ENCODE peak calls at places on chromosomes 1 and 21, in seven cellular contexts. F, D, P, B, L, X and V are unnamed samples.

GRCh38 chr1:197911172-197911856 is 5.9 kb upstream of the LHX9 start:
- DNase-seq in P (no peak), X (no peak), B (no peak), L (peak), F (no peak), D (no peak), V (no peak)

GRCh38 chr1:177556163-177556562 is 385.4 kb downstream of the BRINP2 start:
- DNase-seq in P (no peak), F (no peak), B (no peak), L (no peak), X (no peak), D (no peak), V (no peak)

GRCh38 chr1:17306407-17306806 is 1.6 kb upstream of the PADI4 start:
- DNase-seq in F (no peak), L (no peak), D (no peak), B (no peak), X (no peak), P (no peak), V (no peak)

GRCh38 chr1:25086518-25087079 is 145.7 kb downstream of the SYF2 start:
- DNase-seq in D (no peak), P (no peak), B (no peak), L (no peak), X (no peak), F (no peak), V (no peak)

GRCh38 chr1:117371436-117372151 is 4.3 kb downstream of the MAN1A2 start:
- DNase-seq in D (no peak), P (no peak), X (no peak), B (no peak), F (no peak), L (no peak), V (no peak)

GRCh38 chr1:150476754-150477153 is 10.5 kb upstream of the TARS2 start:
- DNase-seq in F (peak), P (no peak), D (no peak), L (no peak), X (no peak), B (no peak), V (no peak)

GRCh38 chr1:213986020-213986924 is 1.5 kb upstream of the PROX1 start:
- DNase-seq in X (no peak), B (no peak), P (no peak), D (no peak), F (no peak), L (no peak), V (no peak)

GRCh38 chr1:179953974-179954493 is 576 bp upstream of the CEP350 start:
- DNase-seq in L (peak), P (no peak), B (no peak), D (no peak), X (peak), F (peak), V (no peak)

GRCh38 chr1:237205400-237206064 is 163.5 kb downstream of the RYR2 start:
- DNase-seq in F (no peak), X (peak), D (peak), B (no peak), P (peak), L (no peak), V (peak)

GRCh38 chr1:30085814-30086770 is 637.3 kb downstream of the MATN1 start:
- DNase-seq in L (peak), X (peak), D (no peak), F (peak), B (no peak), P (peak), V (peak)

GRCh38 chr1:17363351-17363750 is 8.6 kb upstream of the PADI6 start:
- DNase-seq in B (no peak), X (no peak), F (no peak), P (no peak), D (no peak), L (no peak), V (no peak)

GRCh38 chr1:164611754-164612642 is 53.0 kb downstream of the PBX1 start:
- DNase-seq in L (peak), F (peak), D (peak), B (no peak), X (peak), P (peak), V (no peak)

GRCh38 chr21:40658237-40658636 is 188.7 kb downstream of the DSCAM start:
- DNase-seq in L (no peak), F (no peak), D (no peak), P (no peak), B (no peak), X (no peak), V (no peak)

GRCh38 chr1:248696261-248696660 is 6.3 kb downstream of the OR14I1 start:
- DNase-seq in P (no peak), L (peak), F (no peak), D (no peak), X (no peak), B (no peak), V (no peak)

GRCh38 chr1:92538413-92539061 is 51.8 kb upstream of the GFI1 start:
- DNase-seq in D (no peak), P (no peak), X (no peak), L (no peak), F (no peak), B (no peak), V (no peak)

GRCh38 chr21:27802816-27803475 is 836.1 kb upstream of the ADAMTS5 start:
- DNase-seq in P (peak), D (peak), F (peak), X (peak), L (peak), B (no peak), V (no peak)

GRCh38 chr1:204407314-204407971 is 4.2 kb downstream of the PPP1R15B start:
- DNase-seq in B (no peak), P (no peak), D (no peak), X (no peak), L (no peak), F (no peak), V (no peak)

GRCh38 chr1:31981976-31982375 is 31.7 kb upstream of the KHDRBS1 start:
- DNase-seq in P (no peak), F (no peak), D (no peak), L (no peak), X (no peak), B (no peak), V (no peak)

GRCh38 chr1:231194843-231195516 is 33.1 kb downstream of the TRIM67 start:
- DNase-seq in D (no peak), L (no peak), X (no peak), F (no peak), B (no peak), P (no peak), V (no peak)

DNA sequence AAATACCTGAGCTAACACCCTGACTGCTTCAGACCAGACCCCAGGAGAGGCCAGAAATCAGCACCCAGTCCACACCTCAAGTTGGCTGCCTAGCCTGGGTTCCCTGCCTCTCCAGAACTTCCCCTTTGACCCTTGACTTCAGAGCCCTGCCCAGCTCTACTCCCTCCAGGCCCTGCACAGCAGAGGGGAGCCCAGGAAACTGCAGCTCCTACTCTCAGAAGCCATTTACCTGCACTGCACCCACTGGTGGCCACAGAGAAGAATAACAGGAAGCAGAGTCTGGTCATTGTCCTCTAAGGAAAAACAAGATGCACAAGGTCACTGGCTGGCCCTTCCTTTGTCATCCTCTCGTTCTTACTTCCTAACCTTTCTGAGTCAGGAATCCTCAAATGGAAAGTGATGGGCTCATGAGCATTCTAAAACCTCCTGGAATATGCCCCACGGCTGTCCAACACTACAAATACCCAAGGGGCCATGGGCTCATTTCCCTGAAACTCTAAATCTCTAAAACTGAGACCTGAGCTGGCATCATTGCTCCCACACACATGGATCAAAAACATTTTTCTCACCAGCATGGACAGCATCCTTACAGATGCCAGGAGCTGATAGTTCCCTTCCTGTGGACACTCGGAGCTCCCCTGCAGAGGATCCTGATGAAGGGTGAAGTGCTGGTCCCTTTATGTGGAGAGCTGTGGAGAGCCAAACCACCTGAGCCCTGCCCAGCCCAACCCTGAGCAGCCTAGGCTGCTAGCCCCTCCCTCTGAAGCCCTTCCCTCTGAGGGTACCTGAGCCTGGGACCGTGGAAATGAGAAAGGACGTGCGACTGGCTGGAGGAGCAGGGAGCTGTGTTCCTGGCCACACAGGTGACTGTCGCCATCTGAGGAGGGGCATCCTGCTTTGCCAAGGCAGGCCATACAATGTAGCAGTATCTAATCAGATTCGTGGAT is at the start of gene ITLN2:
- DNase-seq in D (no peak), P (peak), B (peak), F (no peak), X (no peak), L (peak), V (no peak)
- TF ChIP-seq CTCF in D (peak), P (peak), B (peak), F (peak), X (no peak), L (peak), V (no peak)

DNA sequence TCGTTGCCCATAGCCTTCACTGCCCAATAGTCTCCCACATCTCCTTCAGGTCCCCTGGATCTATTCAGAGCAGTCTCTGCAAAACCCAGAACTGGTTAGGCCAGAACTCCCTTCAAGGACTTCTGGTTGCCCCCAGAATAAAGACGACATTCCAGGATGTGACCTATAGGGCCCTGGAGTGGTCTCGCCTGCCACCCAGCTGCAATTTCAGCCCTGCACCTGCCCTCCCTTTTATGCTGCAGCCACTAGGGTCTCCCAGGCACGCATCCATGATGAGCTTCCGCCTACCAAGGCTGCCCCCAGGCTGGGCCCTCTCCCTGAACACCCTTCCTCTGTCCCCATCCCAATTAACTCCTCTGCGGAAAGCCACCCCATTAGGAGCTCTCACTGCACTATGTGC is 7.2 kb upstream of the TSPEAR start:
- DNase-seq in B (no peak), L (no peak), F (no peak), X (no peak), D (no peak), P (no peak), V (no peak)
- TF ChIP-seq CTCF in B (no peak), L (no peak), F (no peak), X (no peak), D (no peak), P (no peak), V (no peak)

GRCh38 chr1:211518330-211519289 is 26.6 kb upstream of the RD3 start:
- DNase-seq in X (no peak), D (no peak), B (no peak), L (no peak), P (no peak), F (no peak), V (no peak)

GRCh38 chr1:211514030-211514754 is 22.2 kb upstream of the RD3 start:
- DNase-seq in P (peak), L (peak), B (peak), F (peak), D (peak), X (peak), V (peak)

GRCh38 chr1:211517006-211517405 is 25.0 kb upstream of the RD3 start:
- DNase-seq in D (no peak), F (no peak), P (no peak), L (no peak), B (no peak), X (no peak), V (no peak)

GRCh38 chr1:211511947-211512346 is 20.0 kb upstream of the RD3 start:
- DNase-seq in B (no peak), L (no peak), D (peak), F (no peak), X (no peak), P (peak), V (no peak)

GRCh38 chr1:211515090-211516023 is 23.4 kb upstream of the RD3 start:
- DNase-seq in B (peak), D (peak), P (peak), X (peak), L (peak), F (peak), V (peak)
- TF ChIP-seq CTCF in B (peak), D (peak), P (peak), X (peak), L (peak), F (peak), V (peak)

DNA sequence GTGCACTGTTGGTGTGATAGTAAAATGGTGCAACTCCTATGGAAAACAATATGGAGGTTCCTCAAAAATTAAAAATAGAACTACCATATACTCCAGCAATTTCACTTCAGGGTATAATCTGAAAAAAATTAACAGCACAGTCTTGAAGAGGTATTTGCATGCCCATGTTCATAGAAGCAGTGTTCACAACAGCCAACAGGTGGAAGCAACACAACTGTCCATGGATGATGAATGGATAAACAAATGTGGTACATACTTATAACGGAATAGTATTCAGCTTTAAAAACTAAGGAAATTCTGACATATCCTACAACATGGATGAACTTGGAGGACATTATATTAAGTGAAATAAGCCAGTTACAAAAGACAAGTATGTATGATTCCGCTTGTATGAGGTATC is 8.2 kb downstream of the TTLL7 start:
- DNase-seq in B (no peak), L (no peak), F (no peak), D (no peak), X (no peak), P (no peak), V (no peak)
- TF ChIP-seq CTCF in B (no peak), L (no peak), F (no peak), D (no peak), X (no peak), P (no peak), V (no peak)